ENCODE peak calls at places on chromosomes 6 and 20, in four cellular contexts. S is stomach, V is sigmoid colon, B is endothelial cell of umbilical vein. H is an unnamed sample.

GRCh38 chr20:19757487-19757972 is 528 bp upstream of the RIN2 start:
- DNase-seq in B (peak), S (peak), V (peak), H (no peak)

GRCh38 chr20:46438156-46438750 is 31.8 kb upstream of the ELMO2 start:
- DNase-seq in V (no peak), B (peak), S (no peak), H (no peak)

GRCh38 chr20:24948939-24949679 is at the start of gene CST7:
- DNase-seq in B (no peak), V (peak), S (peak), H (no peak)

GRCh38 chr6:30782425-30783014 is 38.2 kb upstream of the IER3 start:
- DNase-seq in S (no peak), V (no peak), B (no peak), H (no peak)

GRCh38 chr20:11117808-11118528 is 444.2 kb upstream of the JAG1 start:
- DNase-seq in B (peak), V (no peak), S (no peak), H (no peak)

GRCh38 chr6:54002118-54002517 is 109.1 kb upstream of the MLIP start:
- DNase-seq in S (no peak), B (no peak), V (no peak), H (no peak)

GRCh38 chr20:57500941-57501340 is 24.0 kb downstream of the CTCFL start:
- DNase-seq in B (no peak), V (no peak), S (no peak), H (no peak)

GRCh38 chr6:33177552-33178446 is 14.5 kb downstream of the COL11A2 start:
- DNase-seq in S (no peak), B (no peak), V (no peak), H (no peak)

DNA sequence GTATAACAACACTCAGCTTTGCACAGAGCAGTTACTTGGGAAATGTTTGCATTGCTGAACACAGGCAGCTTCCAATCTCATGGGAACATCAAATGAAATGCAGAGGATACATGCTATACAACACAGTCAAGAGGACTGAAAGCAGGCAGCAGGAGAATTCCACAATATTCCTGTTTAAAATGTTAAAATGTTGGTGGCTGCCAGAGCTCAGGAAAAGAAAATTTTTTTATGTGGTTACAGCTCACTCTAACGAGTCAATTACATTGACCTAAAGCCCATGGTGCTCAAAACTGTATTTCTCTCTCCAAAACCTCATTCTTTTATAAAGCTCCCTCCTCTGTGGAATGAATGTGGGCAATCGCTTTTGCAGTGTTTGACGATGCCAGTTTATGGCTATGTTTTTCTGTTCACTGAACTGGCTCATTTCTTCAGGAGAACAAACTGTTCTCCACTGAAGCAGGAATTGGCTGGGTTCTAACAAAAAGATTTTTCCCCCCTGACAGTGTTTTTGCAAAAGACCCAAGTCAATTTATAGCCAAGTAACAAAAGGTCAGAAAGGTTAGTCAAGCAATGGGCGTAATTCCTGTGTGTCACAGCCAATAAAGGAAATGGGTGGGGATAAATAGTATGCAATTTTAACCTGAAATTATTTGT is 69.0 kb downstream of the ZHX3 start:
- DNase-seq in V (no peak), B (peak), S (no peak), H (no peak)
- TF ChIP-seq POLR2AphosphoS5 in V (peak), B (peak), S (peak), H (no peak)

DNA sequence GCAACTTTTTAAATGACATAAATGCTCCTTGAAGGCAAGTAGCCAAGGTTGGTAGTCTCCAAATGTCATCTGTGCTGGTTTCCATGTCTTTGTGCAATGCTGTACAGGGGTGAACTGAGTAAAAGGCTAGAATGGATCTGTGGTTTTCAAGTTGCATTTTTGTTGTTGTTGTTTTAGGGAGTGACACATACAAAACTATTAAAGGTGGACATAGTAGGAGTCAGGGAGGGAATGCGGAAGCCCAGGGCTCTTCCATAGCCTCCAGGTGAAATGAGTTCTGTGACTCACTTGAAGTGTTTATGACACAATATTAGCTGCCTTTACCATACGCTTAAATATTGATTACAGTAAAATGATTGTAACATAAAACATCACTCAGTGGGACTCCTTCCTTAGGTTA is 22.5 kb upstream of the QKI start:
- DNase-seq in S (no peak), B (no peak), V (no peak), H (no peak)
- TF ChIP-seq POLR2AphosphoS5 in S (no peak), B (no peak), V (no peak), H (no peak)

DNA sequence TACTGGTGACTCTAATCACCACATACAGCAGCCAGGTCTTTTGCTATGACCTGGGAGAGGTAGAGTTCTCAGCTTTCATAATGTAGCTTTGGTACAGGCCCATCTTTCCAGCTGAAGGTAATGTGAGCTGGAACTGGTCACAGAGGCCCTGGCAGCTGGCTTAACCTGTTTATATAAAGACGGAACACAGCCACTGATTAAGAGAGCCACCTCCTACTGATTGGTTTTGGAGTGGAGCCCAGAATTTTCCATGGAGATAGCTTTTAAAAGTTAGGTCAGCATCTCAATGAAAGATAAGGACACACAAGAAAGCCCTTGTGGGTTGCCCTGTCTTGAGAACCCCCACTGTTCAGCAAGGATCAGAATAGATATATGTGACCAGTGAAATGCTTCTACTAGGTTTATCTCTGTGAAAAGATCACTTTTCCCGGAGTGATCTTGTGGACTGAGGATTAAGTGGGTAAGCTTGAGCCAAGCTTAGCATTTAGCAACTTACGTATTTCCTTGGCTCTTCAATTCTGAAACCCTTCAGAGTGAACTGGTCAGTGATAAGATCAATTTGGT is 213.7 kb upstream of the CITED2 start:
- DNase-seq in V (no peak), S (peak), B (peak), H (no peak)
- TF ChIP-seq POLR2AphosphoS5 in V (no peak), S (peak), B (no peak), H (no peak)

GRCh38 chr6:18323935-18324707 is 59.8 kb upstream of the DEK start:
- DNase-seq in V (no peak), B (peak), S (no peak), H (no peak)
- TF ChIP-seq POLR2AphosphoS5 in V (no peak), B (no peak), S (no peak), H (no peak)

GRCh38 chr20:32685541-32686529 is 12.1 kb upstream of the C20orf203 start:
- DNase-seq in V (no peak), S (no peak), B (no peak), H (no peak)
- TF ChIP-seq POLR2AphosphoS5 in V (no peak), S (no peak), B (no peak), H (no peak)

GRCh38 chr6:19849196-19849595 is 12.0 kb downstream of the ID4 start:
- DNase-seq in B (no peak), V (no peak), S (no peak), H (no peak)

GRCh38 chr6:19849736-19850135 is 12.6 kb downstream of the ID4 start:
- DNase-seq in V (no peak), B (no peak), S (no peak), H (no peak)

GRCh38 chr6:19842030-19842429 is 4.9 kb downstream of the ID4 start:
- DNase-seq in S (no peak), B (no peak), V (no peak), H (no peak)

GRCh38 chr6:19848465-19848864 is 11.3 kb downstream of the ID4 start:
- DNase-seq in V (no peak), S (no peak), B (no peak), H (no peak)

DNA sequence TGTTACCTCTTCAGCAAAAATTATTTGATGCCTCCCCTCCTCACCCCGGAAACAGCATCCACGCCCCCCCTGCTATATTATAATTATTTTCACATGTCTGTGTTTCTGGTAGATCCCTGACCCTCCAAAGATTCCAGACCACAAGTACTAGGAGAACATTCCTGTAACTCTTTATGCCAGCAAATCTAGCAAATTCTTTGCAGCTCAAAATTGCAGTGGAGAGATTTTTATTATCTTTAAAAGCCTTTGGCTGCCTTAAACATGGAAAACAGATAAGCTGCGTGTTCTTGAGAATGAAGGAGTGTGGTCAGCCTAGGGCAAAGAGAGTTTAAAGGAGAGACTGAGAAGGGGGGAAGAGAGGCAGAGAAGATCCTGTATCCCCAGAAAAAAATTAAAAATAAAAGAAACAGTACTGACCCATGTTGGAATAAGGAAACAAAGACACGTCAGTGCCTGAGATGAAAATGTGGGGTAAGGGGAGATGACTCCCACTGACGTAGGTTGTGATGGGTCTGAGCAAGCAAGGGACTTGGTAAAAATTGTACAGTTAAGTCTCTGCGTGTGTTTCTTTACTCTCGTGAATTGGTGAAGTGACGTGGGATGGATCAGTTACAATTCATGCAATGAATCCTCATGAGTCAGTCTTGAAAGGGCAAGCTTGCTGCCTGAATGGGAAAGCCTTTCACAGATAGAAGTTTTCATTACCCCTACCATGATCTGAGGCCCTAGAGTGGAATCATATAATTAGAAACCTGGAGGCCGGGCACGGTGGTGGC is 8.3 kb downstream of the ID4 start:
- DNase-seq in S (no peak), B (no peak), V (no peak), H (no peak)
- TF ChIP-seq POLR2AphosphoS5 in S (no peak), B (no peak), V (no peak), H (no peak)